ENCODE peak calls at places on chromosomes 12 and 14, in six cellular contexts. I, E, N, W, T and K are unnamed samples.

GRCh38 chr12:10853746-10854145 is 4.5 kb upstream of the PRR4 start:
- DNase-seq in T (no peak), E (no peak), N (no peak), W (no peak), I (no peak), K (no peak)

GRCh38 chr12:118650586-118650960 is 274.2 kb downstream of the SUDS3 start:
- DNase-seq in N (no peak), I (no peak), W (no peak), T (no peak), E (no peak), K (no peak)

GRCh38 chr12:52579468-52580450 is 6.1 kb upstream of the KRT74 start:
- DNase-seq in W (no peak), I (no peak), T (peak), N (no peak), E (no peak), K (no peak)

GRCh38 chr14:24053548-24054323 is 1.9 kb downstream of the CARMIL3 start:
- DNase-seq in W (no peak), N (no peak), E (no peak), T (peak), I (no peak), K (no peak)

GRCh38 chr14:73749706-73750105 is 35.5 kb upstream of the PNMA1 start:
- DNase-seq in E (no peak), N (no peak), W (no peak), T (no peak), I (no peak), K (no peak)

GRCh38 chr12:100867639-100868393 is 73.2 kb downstream of the ANO4 start:
- DNase-seq in N (no peak), I (no peak), W (no peak), T (no peak), E (no peak), K (no peak)

GRCh38 chr12:112270673-112271072 is 111.6 kb downstream of the HECTD4 start:
- DNase-seq in E (no peak), I (no peak), T (no peak), W (no peak), N (no peak), K (no peak)

GRCh38 chr14:84825481-84825880 is 704.5 kb upstream of the FLRT2 start:
- DNase-seq in I (no peak), N (peak), E (no peak), W (no peak), T (no peak), K (no peak)

GRCh38 chr12:14275886-14276285 is 89.6 kb upstream of the ATF7IP start:
- DNase-seq in W (no peak), T (no peak), E (no peak), N (no peak), I (no peak), K (no peak)

GRCh38 chr14:99928963-99929362 is 135.8 kb downstream of the EML1 start:
- DNase-seq in N (no peak), W (no peak), E (no peak), I (no peak), T (no peak), K (no peak)

GRCh38 chr12:123533672-123534643 is at the start of gene RILPL1:
- DNase-seq in E (peak), N (peak), T (peak), I (peak), W (peak), K (peak)

GRCh38 chr14:102487204-102487577 is 22.4 kb downstream of the ANKRD9 start:
- DNase-seq in N (no peak), E (no peak), W (no peak), T (peak), I (no peak), K (no peak)

GRCh38 chr14:46686652-46687051 is 35.1 kb upstream of the RPL10L start:
- DNase-seq in T (no peak), E (no peak), N (no peak), W (no peak), I (no peak), K (no peak)

GRCh38 chr12:113136128-113136989 is 798 bp upstream of the RASAL1 start:
- DNase-seq in N (no peak), T (no peak), E (peak), W (no peak), I (no peak), K (no peak)

GRCh38 chr14:61337893-61338292 is 16.5 kb downstream of the PRKCH start:
- DNase-seq in T (no peak), I (no peak), W (no peak), N (no peak), E (no peak), K (no peak)

GRCh38 chr14:23436327-23437141 is 1.1 kb upstream of the MYH7 start:
- DNase-seq in I (peak), W (no peak), E (no peak), N (no peak), T (peak), K (peak)

GRCh38 chr12:6950944-6951540 is at the start of gene PTPN6:
- DNase-seq in T (no peak), I (no peak), E (no peak), W (no peak), N (no peak), K (no peak)

GRCh38 chr12:121430821-121431415 is 31.0 kb downstream of the RNF34 start:
- DNase-seq in W (no peak), I (no peak), T (no peak), N (no peak), E (no peak), K (no peak)

GRCh38 chr12:106304797-106305196 is 2.3 kb downstream of the TCP11L2 start:
- DNase-seq in N (no peak), T (no peak), E (no peak), I (no peak), W (no peak), K (no peak)

GRCh38 chr12:32454075-32454474 is 54.7 kb downstream of the FGD4 start:
- DNase-seq in E (peak), N (peak), I (no peak), W (no peak), T (no peak), K (no peak)

GRCh38 chr12:124788936-124789555 is 74.6 kb downstream of the SCARB1 start:
- DNase-seq in I (no peak), W (no peak), E (no peak), N (no peak), T (no peak), K (no peak)

GRCh38 chr12:132700212-132700913 is 10.3 kb upstream of the PGAM5 start:
- DNase-seq in I (no peak), N (peak), E (no peak), W (no peak), T (no peak), K (no peak)

GRCh38 chr14:92717571-92718042 is 30.8 kb downstream of the LGMN start:
- DNase-seq in W (no peak), N (no peak), T (no peak), E (no peak), I (no peak), K (no peak)

GRCh38 chr14:24441904-24442239 is 704 bp downstream of the SDR39U1 start:
- DNase-seq in N (peak), I (no peak), W (peak), E (no peak), T (no peak), K (no peak)

GRCh38 chr12:104272938-104273337 is 30.6 kb upstream of the EID3 start:
- DNase-seq in I (no peak), E (no peak), T (no peak), N (no peak), W (peak), K (no peak)

GRCh38 chr12:6266431-6267006 is 44.0 kb upstream of the PLEKHG6 start:
- DNase-seq in N (no peak), E (no peak), T (no peak), I (no peak), W (no peak), K (no peak)

GRCh38 chr12:96447256-96447655 is 42.1 kb upstream of the CFAP54 start:
- DNase-seq in E (no peak), I (no peak), N (no peak), T (no peak), W (no peak), K (no peak)

GRCh38 chr12:124509300-124509675 is 58.1 kb downstream of the NCOR2 start:
- DNase-seq in W (no peak), T (no peak), E (no peak), N (no peak), I (no peak), K (no peak)

GRCh38 chr14:24612186-24612585 is 2.7 kb upstream of the GZMH start:
- DNase-seq in E (peak), W (no peak), T (no peak), N (no peak), I (no peak), K (no peak)

GRCh38 chr14:44374906-44375305 is 132.2 kb downstream of the FSCB start:
- DNase-seq in T (no peak), E (no peak), I (no peak), N (no peak), W (no peak), K (no peak)

GRCh38 chr14:85444685-85445084 is 85.3 kb upstream of the FLRT2 start:
- DNase-seq in I (no peak), W (peak), N (no peak), T (no peak), E (peak), K (no peak)

GRCh38 chr12:31494455-31494854 is 96.5 kb downstream of the DENND5B start:
- DNase-seq in W (no peak), T (no peak), N (no peak), I (no peak), E (peak), K (no peak)

GRCh38 chr12:42689699-42690098 is 100.2 kb upstream of the PRICKLE1 start:
- DNase-seq in N (no peak), T (no peak), W (no peak), E (no peak), I (no peak), K (no peak)

DNA sequence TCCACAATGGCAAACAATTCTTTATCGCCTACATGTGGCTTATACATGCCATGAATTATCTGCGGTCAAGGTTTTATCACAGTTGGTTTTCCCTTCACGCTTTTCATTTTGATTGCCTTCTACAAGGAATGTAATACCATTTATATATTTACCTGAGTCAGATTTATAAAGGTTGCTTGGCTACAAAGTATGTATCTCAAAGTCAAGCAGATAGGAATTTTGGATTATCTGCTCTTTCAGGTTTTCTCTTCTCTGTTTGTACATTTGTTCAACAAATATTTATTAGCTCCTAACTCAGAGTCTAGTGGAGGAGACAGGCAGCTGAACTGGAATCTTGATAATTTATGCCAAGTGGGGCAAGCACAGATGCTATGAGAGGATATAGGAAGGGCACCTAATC is 28.5 kb upstream of the CISTR start:
- DNase-seq in W (no peak), I (no peak), E (no peak), T (no peak), N (no peak), K (no peak)
- TF ChIP-seq CTCF in W (no peak), I (no peak), E (no peak), T (no peak), N (no peak), K (no peak)

GRCh38 chr12:102741196-102741595 is 175.8 kb downstream of the PAH start:
- DNase-seq in T (no peak), E (no peak), W (no peak), N (no peak), I (no peak), K (no peak)

GRCh38 chr12:102735104-102735503 is 181.9 kb downstream of the PAH start:
- DNase-seq in T (no peak), N (no peak), W (no peak), E (no peak), I (no peak), K (no peak)

GRCh38 chr12:102736328-102736727 is 180.7 kb downstream of the PAH start:
- DNase-seq in E (no peak), N (no peak), T (no peak), W (no peak), I (no peak), K (no peak)

GRCh38 chr12:102740157-102741032 is 176.6 kb downstream of the PAH start:
- DNase-seq in T (no peak), E (peak), I (no peak), N (peak), W (no peak), K (no peak)
- TF ChIP-seq CTCF in T (peak), E (peak), I (peak), N (no peak), W (peak), K (peak)

GRCh38 chr12:49352351-49352750 is 5.7 kb downstream of the DNAJC22 start:
- DNase-seq in T (peak), E (no peak), I (no peak), N (no peak), W (no peak), K (no peak)
- TF ChIP-seq CTCF in T (no peak), E (no peak), I (no peak), N (no peak), W (no peak), K (no peak)

GRCh38 chr12:94140556-94140955 is 7.8 kb upstream of the PLXNC1 start:
- DNase-seq in E (no peak), N (no peak), T (no peak), W (peak), I (no peak), K (no peak)
- TF ChIP-seq CTCF in E (peak), N (peak), T (no peak), W (peak), I (peak), K (peak)

DNA sequence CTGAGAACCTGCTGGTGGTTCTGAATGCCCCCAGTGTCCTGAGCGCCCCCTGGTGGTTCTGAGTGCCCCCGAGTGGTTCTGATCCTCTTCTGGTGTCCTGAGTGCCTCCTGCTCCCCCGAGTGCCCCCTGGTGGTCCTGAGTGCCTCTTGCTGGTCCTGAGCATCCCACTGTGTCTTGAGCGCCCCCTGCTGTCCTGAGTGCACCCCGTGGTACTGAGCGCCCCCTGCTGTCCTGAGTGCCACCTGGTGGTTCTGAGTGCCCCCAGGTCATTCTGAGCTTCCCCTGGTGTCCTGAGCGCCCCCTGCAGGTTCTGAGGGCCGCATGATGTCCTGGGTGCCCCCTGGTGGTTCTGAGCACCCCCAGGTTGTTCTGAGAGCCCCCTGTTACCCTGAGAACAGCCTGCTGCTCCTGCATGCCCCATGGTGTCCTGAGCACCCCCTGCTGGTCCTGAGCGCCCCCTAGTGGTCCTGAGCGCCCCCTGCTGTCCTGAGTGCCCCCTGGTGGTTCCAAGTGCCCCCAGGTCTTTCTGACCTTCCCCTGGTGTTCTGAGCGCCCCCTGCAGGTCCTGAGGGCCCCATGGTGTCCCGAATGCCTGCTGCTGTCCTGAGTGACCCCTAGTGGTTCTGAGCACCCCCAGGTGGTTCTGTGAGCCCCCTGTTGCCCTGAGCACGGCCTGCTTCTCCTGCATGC is 1165.4 kb downstream of the TMEM121 start:
- DNase-seq in T (no peak), N (no peak), I (no peak), E (peak), W (peak), K (peak)
- TF ChIP-seq CTCF in T (no peak), N (no peak), I (no peak), E (peak), W (peak), K (peak)

GRCh38 chr14:49633650-49634546 is 1.1 kb downstream of the DNAAF2 start:
- DNase-seq in E (peak), I (peak), N (peak), T (peak), W (peak), K (peak)

GRCh38 chr14:49636866-49637265 is 1.8 kb upstream of the DNAAF2 start:
- DNase-seq in I (no peak), T (no peak), E (no peak), N (no peak), W (no peak), K (no peak)

GRCh38 chr14:49637534-49638078 is 2.6 kb upstream of the DNAAF2 start:
- DNase-seq in T (no peak), N (no peak), E (peak), I (no peak), W (no peak), K (no peak)

GRCh38 chr14:49634547-49635334 is at the start of gene DNAAF2:
- DNase-seq in N (peak), W (peak), I (peak), T (peak), E (peak), K (peak)
- TF ChIP-seq CTCF in N (no peak), W (no peak), I (no peak), T (no peak), E (no peak), K (no peak)

DNA sequence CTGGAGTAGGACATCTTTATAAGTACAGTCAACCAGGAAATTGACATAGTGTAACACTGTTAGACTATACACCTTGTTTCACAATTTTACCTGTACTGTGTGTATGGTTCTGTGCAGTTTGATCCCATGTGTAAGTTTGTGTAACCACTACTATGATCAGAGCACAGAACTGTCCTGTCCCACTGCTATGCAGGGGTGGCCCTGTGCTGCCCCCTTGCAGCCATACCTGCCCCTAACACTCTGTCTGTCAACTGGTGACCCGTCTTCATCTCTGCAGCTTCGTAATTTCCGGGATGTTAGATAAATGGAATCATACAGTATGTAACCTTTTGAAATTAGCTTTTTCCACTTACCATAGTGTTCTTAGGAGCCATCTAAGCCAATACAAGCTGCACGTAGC is 58.7 kb upstream of the RD3L start:
- DNase-seq in W (peak), T (no peak), I (no peak), E (peak), N (no peak), K (no peak)
- TF ChIP-seq CTCF in W (peak), T (no peak), I (peak), E (peak), N (no peak), K (peak)

GRCh38 chr12:3227076-3227975 is 150.1 kb downstream of the TSPAN9 start:
- DNase-seq in T (no peak), W (no peak), N (no peak), E (no peak), I (no peak), K (no peak)
- TF ChIP-seq CTCF in T (no peak), W (no peak), N (no peak), E (no peak), I (no peak), K (no peak)

GRCh38 chr14:68795602-68796417 is 2.9 kb upstream of the ZFP36L1 start:
- DNase-seq in T (peak), N (no peak), W (peak), I (peak), E (peak), K (peak)
- TF ChIP-seq CTCF in T (peak), N (peak), W (peak), I (peak), E (peak), K (peak)